ENCODE peak calls at places on chromosomes 16 and 17, in four cellular contexts. O, U, E and D are unnamed samples.

GRCh38 chr17:36001862-36002603 is 680 bp upstream of the CCL15 start:
- DNase-seq in O (no peak), U (no peak), E (no peak), D (no peak)

GRCh38 chr16:65038125-65038524 is 83.7 kb downstream of the CDH11 start:
- DNase-seq in O (no peak), E (no peak), U (peak), D (no peak)

GRCh38 chr17:20059728-20060188 is 50.6 kb downstream of the SPECC1 start:
- DNase-seq in O (peak), E (no peak), U (peak), D (no peak)

GRCh38 chr16:76535-77272 is 1.3 kb upstream of the MPG start:
- DNase-seq in E (peak), O (peak), U (peak), D (peak)

GRCh38 chr17:28612936-28613872 is 781 bp downstream of the RSKR start:
- DNase-seq in U (peak), O (peak), E (no peak), D (no peak)

GRCh38 chr17:37283414-37283961 is 92.3 kb upstream of the C17orf78 start:
- DNase-seq in O (no peak), E (no peak), U (no peak), D (no peak)

GRCh38 chr17:43881758-43882505 is 25.4 kb downstream of the MPP2 start:
- DNase-seq in U (no peak), E (no peak), O (no peak), D (no peak)

GRCh38 chr16:31869511-31870201 is 4.0 kb upstream of the ZNF267 start:
- DNase-seq in U (peak), E (no peak), O (peak), D (peak)

GRCh38 chr16:24753437-24753836 is 24.0 kb downstream of the TNRC6A start:
- DNase-seq in U (no peak), E (no peak), O (peak), D (no peak)

GRCh38 chr16:5032748-5033167 is 977 bp downstream of the NAGPA start:
- DNase-seq in E (peak), O (no peak), U (no peak), D (no peak)

GRCh38 chr17:22703786-22704441 is 1011.6 kb downstream of the KCNJ18 start:
- DNase-seq in E (no peak), O (no peak), U (no peak), D (no peak)

GRCh38 chr16:11420895-11421294 is 75.6 kb downstream of the RMI2 start:
- DNase-seq in O (no peak), E (no peak), U (no peak), D (no peak)

GRCh38 chr17:18014006-18014405 is 25.0 kb downstream of the ATPAF2 start:
- DNase-seq in U (no peak), E (no peak), O (no peak), D (no peak)

GRCh38 chr17:61458491-61459433 is 6.5 kb downstream of the TBX4 start:
- DNase-seq in U (no peak), O (no peak), E (no peak), D (no peak)

GRCh38 chr17:82384730-82385429 is 13.3 kb downstream of the UTS2R start:
- DNase-seq in O (peak), U (peak), E (peak), D (peak)

GRCh38 chr17:42969006-42969581 is 4.8 kb upstream of the AARSD1 start:
- DNase-seq in E (no peak), U (peak), O (no peak), D (no peak)

GRCh38 chr17:77737442-77738265 is 220.8 kb upstream of the TNRC6C start:
- DNase-seq in U (no peak), E (no peak), O (no peak), D (no peak)

GRCh38 chr17:57124053-57124452 is 39.0 kb downstream of the AKAP1 start:
- DNase-seq in U (no peak), O (no peak), E (no peak), D (no peak)

GRCh38 chr16:30958164-30959083 is 870 bp downstream of the SETD1A start:
- DNase-seq in O (peak), U (peak), E (peak), D (no peak)

GRCh38 chr17:57407287-57408063 is 151.2 kb downstream of the MSI2 start:
- DNase-seq in E (no peak), O (peak), U (peak), D (no peak)

GRCh38 chr17:77312786-77313599 is 172.2 kb downstream of the SEC14L1 start:
- DNase-seq in U (peak), O (no peak), E (peak), D (no peak)

GRCh38 chr16:75555213-75555706 is 792 bp downstream of the TMEM231 start:
- DNase-seq in U (peak), E (peak), O (peak), D (no peak)

GRCh38 chr16:4313563-4314531 is 2.0 kb upstream of the GLIS2 start:
- DNase-seq in U (peak), E (peak), O (no peak), D (no peak)

GRCh38 chr16:69855587-69855986 is 93.5 kb downstream of the WWP2 start:
- DNase-seq in O (no peak), E (no peak), U (no peak), D (no peak)

GRCh38 chr16:11060364-11060763 is 116.0 kb downstream of the CLEC16A start:
- DNase-seq in O (no peak), E (no peak), U (no peak), D (no peak)

GRCh38 chr16:4450921-4451619 is 23.4 kb downstream of the NMRAL1 start:
- DNase-seq in O (no peak), U (no peak), E (no peak), D (no peak)

GRCh38 chr17:31216053-31216751 is 80.8 kb downstream of the OMG start:
- DNase-seq in O (peak), U (peak), E (no peak), D (no peak)

GRCh38 chr16:49275870-49276269 is 5.8 kb downstream of the CBLN1 start:
- DNase-seq in O (no peak), E (no peak), U (no peak), D (no peak)

GRCh38 chr16:49277386-49277742 is 4.3 kb downstream of the CBLN1 start:
- DNase-seq in E (no peak), O (no peak), U (no peak), D (no peak)

GRCh38 chr16:49273771-49274170 is 7.9 kb downstream of the CBLN1 start:
- DNase-seq in U (no peak), O (no peak), E (no peak), D (no peak)

GRCh38 chr16:49276646-49277385 is 4.8 kb downstream of the CBLN1 start:
- DNase-seq in O (no peak), U (no peak), E (no peak), D (no peak)

DNA sequence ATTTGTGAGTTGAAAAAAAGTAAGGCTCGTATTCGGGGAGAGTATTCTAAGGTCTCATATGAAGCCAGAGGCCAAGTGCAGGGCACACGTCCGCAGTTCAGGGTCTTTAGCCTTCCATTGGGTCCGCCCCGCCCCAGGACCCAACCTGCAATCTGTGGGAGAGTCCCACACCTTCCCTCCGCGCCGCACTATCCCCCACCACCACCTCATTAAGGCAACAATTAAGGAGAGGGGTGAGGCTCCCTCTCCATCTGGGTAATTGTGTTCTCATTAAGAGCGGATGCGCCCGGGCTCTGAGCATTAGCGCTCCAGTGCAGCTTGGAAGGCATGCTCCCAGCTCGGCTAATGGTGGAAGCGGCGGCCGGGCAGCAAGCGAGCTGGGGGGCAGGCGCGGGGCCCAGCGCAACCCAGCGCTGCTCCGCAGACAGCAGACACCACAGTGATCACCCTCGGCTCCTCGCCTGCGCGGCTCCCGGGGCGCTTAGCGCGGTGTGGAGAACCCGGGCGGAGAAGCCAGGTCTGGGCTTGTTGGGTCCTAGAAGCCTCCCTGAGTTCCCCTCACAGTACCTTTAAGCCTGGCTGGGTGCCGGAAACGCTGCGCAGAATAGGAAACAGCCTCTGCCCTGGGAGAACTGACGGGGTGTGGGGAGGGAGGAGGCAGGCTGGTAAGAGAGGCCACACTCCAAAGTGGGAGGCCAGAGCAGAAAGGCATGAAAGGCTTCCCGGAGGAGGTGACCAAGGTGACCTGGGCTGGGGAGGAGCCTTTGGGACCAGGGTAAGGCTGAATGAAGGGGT is 6.5 kb downstream of the CBLN1 start:
- DNase-seq in O (no peak), E (no peak), U (no peak), D (no peak)
- H3K4me3 ChIP-seq in O (no peak), E (no peak), U (no peak), D (no peak)

DNA sequence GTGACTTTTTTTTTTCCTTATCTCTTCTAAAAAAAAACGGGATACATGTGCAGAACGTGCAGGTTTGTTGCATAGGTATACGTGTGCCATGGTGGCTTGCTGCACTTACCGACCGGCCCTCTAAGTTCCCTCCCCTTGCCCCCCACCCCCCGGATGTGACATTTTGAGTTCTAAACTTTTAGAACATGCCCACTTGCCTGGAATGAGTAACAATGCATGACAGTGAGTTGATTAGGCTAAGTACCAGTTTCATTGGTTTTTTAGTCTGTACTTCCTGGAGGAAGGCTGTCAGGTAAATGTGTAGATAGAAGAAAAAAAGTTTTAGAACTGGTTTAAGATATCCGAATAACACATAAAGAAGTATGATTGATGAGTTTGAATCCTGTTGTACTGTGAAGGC is 4.0 kb downstream of the BPTF start:
- DNase-seq in O (peak), U (no peak), E (no peak), D (no peak)
- H3K4me3 ChIP-seq in O (peak), U (no peak), E (peak), D (peak)

GRCh38 chr17:29621751-29622194 is 939 bp downstream of the CORO6 start:
- DNase-seq in O (no peak), E (peak), U (no peak), D (no peak)
- H3K4me3 ChIP-seq in O (peak), E (peak), U (peak), D (peak)

GRCh38 chr17:75263051-75263450 is 1.4 kb downstream of the MRPS7 start:
- DNase-seq in O (no peak), U (no peak), E (peak), D (no peak)

GRCh38 chr17:75265614-75266314 is 4.1 kb downstream of the MRPS7 start:
- DNase-seq in U (no peak), E (peak), O (no peak), D (no peak)

GRCh38 chr17:75260679-75261335 is 599 bp downstream of the GGA3 start:
- DNase-seq in E (no peak), O (peak), U (peak), D (no peak)

GRCh38 chr17:75262112-75262606 is 480 bp downstream of the MRPS7 start:
- DNase-seq in O (peak), E (peak), U (no peak), D (no peak)

GRCh38 chr17:75261336-75262111 is at the start of the genes GGA3 and MRPS7:
- DNase-seq in E (peak), U (peak), O (peak), D (peak)
- H3K4me3 ChIP-seq in E (peak), U (peak), O (peak), D (peak)

GRCh38 chr17:41734949-41735313 is 488 bp upstream of the HAP1 start:
- DNase-seq in O (no peak), E (no peak), U (no peak), D (no peak)

GRCh38 chr17:41733348-41734138 is 900 bp downstream of the HAP1 start:
- DNase-seq in O (no peak), U (no peak), E (no peak), D (no peak)

GRCh38 chr17:41731836-41732235 is 2.6 kb downstream of the HAP1 start:
- DNase-seq in E (no peak), O (no peak), U (no peak), D (no peak)

GRCh38 chr17:41735744-41736143 is 1.3 kb upstream of the HAP1 start:
- DNase-seq in E (no peak), O (no peak), U (no peak), D (no peak)

GRCh38 chr17:41734139-41734948 is at the start of gene HAP1:
- DNase-seq in U (peak), O (peak), E (no peak), D (no peak)
- H3K4me3 ChIP-seq in U (peak), O (peak), E (peak), D (peak)